ENCODE peak calls at places on chromosomes 7 and 10, in nine cellular contexts. M, S, E, N, R, B, Q, J and T are unnamed samples.
A peak's percentile ranks its signal among the peaks of the same experiment; 100 is the strongest.

GRCh38 chr7:127592550-127592949 is 986 bp upstream of the FSCN3 start:
- DNase-seq in M (no peak), S (no peak), E (no peak), N (no peak), R (no peak), B (no peak), Q (no peak), J (no peak), T (no peak)

GRCh38 chr7:82291931-82292330 is 151.6 kb downstream of the CACNA2D1 start:
- DNase-seq in M (no peak), S (no peak), E (no peak), N (no peak), R (peak; percentile 10), B (no peak), Q (no peak), J (no peak), T (no peak)

GRCh38 chr10:132489704-132490534 is 47.7 kb upstream of the INPP5A start:
- DNase-seq in M (no peak), S (peak; percentile 10), E (no peak), N (no peak), R (no peak), B (peak; percentile 39), Q (no peak), J (no peak), T (no peak)

GRCh38 chr10:83212632-83213349 is 926.5 kb upstream of the GHITM start:
- DNase-seq in M (no peak), S (no peak), E (peak; percentile 40), N (peak; percentile 87), R (peak; percentile 46), B (no peak), Q (no peak), J (no peak), T (no peak)

GRCh38 chr7:474605-475424 is 44.8 kb downstream of the PDGFA start:
- DNase-seq in M (no peak), S (no peak), E (no peak), N (no peak), R (no peak), B (no peak), Q (no peak), J (no peak), T (no peak)

GRCh38 chr10:21290499-21291160 is 234.9 kb downstream of the SKIDA1 start:
- DNase-seq in M (no peak), S (no peak), E (no peak), N (no peak), R (no peak), B (no peak), Q (no peak), J (no peak), T (no peak)

GRCh38 chr7:140263277-140263676 is 86.5 kb upstream of the KDM7A start:
- DNase-seq in M (no peak), S (no peak), E (no peak), N (no peak), R (no peak), B (no peak), Q (peak; percentile 21), J (no peak), T (no peak)

GRCh38 chr10:35456175-35456574 is 119.9 kb downstream of the CCNY start:
- DNase-seq in M (no peak), S (no peak), E (no peak), N (no peak), R (no peak), B (no peak), Q (no peak), J (no peak), T (no peak)

GRCh38 chr7:73451780-73452398 is 18.3 kb downstream of the FZD9 start:
- DNase-seq in M (peak; percentile 39), S (no peak), E (peak; percentile 74), N (peak; percentile 46), R (peak; percentile 79), B (no peak), Q (no peak), J (peak; percentile 74), T (no peak)

GRCh38 chr7:50981743-50982142 is 199.0 kb upstream of the GRB10 start:
- DNase-seq in M (no peak), S (no peak), E (no peak), N (no peak), R (no peak), B (no peak), Q (no peak), J (no peak), T (no peak)

GRCh38 chr10:59175538-59176240 is 754 bp upstream of the PHYHIPL start:
- DNase-seq in M (no peak), S (no peak), E (no peak), N (no peak), R (no peak), B (peak; percentile 20), Q (no peak), J (no peak), T (no peak)

GRCh38 chr7:12728192-12728538 is 40.7 kb downstream of the ARL4A start:
- DNase-seq in M (no peak), S (no peak), E (no peak), N (no peak), R (peak; percentile 78), B (no peak), Q (no peak), J (no peak), T (no peak)

GRCh38 chr7:38978474-38978873 is 765 bp downstream of the POU6F2 start:
- DNase-seq in M (no peak), S (no peak), E (no peak), N (no peak), R (no peak), B (no peak), Q (no peak), J (no peak), T (no peak)

GRCh38 chr10:25334445-25334844 is 159.6 kb downstream of the GPR158 start:
- DNase-seq in M (no peak), S (no peak), E (no peak), N (no peak), R (no peak), B (no peak), Q (no peak), J (no peak), T (no peak)

GRCh38 chr7:116211006-116211912 is 920 bp downstream of the TES start:
- DNase-seq in M (peak; percentile 61), S (peak; percentile 58), E (peak; percentile 93), N (peak; percentile 51), R (peak; percentile 97), B (peak; percentile 87), Q (peak; percentile 78), J (peak; percentile 91), T (peak; percentile 91)

GRCh38 chr7:106598663-106599342 is 62.2 kb downstream of the CCDC71L start:
- DNase-seq in M (peak; percentile 53), S (peak; percentile 22), E (peak; percentile 69), N (peak; percentile 26), R (peak; percentile 79), B (peak; percentile 73), Q (peak; percentile 67), J (peak; percentile 60), T (no peak)

DNA sequence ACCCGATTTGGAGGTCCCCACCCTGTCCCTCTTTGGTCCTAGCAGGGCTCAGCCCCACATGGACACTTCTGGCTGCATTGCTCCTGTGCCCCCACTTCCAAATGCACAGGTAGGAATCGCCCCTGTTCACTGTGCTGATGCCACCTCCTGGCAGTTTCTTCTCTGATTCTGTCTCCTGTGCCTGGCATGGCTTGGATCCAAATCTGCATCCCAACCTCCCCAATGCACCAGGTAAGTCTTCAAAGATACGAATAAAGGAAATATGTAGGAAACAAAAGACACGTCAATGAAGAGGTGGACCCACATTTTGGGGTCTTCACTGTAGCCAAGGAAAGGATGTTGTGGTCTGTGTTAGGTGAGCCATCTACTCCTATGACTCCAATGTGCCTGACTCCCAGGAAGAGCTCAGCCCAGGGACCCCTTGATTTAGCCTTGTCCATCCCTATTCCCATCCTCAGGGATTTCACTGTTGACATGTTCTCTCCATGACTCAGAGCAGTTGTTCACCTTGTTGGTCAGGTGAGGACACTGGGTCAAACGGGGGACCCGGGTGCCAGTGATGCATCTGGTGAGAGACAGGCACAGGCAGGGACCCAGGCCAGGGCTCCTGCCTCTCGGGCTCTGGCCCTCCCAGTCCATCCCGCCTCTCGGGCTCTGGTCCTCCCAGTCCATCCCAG is 341.8 kb downstream of the CXCL12 start:
- DNase-seq in M (no peak), S (no peak), E (no peak), N (no peak), R (no peak), B (no peak), Q (no peak), J (no peak), T (no peak)
- H3K4me3 ChIP-seq in M (no peak overlapping the region), S (no peak overlapping the region), E (no peak overlapping the region), N (no peak overlapping the region), R (no peak overlapping the region), B (no peak overlapping the region), Q (no peak overlapping the region), J (no peak overlapping the region), T (no peak overlapping the region)

DNA sequence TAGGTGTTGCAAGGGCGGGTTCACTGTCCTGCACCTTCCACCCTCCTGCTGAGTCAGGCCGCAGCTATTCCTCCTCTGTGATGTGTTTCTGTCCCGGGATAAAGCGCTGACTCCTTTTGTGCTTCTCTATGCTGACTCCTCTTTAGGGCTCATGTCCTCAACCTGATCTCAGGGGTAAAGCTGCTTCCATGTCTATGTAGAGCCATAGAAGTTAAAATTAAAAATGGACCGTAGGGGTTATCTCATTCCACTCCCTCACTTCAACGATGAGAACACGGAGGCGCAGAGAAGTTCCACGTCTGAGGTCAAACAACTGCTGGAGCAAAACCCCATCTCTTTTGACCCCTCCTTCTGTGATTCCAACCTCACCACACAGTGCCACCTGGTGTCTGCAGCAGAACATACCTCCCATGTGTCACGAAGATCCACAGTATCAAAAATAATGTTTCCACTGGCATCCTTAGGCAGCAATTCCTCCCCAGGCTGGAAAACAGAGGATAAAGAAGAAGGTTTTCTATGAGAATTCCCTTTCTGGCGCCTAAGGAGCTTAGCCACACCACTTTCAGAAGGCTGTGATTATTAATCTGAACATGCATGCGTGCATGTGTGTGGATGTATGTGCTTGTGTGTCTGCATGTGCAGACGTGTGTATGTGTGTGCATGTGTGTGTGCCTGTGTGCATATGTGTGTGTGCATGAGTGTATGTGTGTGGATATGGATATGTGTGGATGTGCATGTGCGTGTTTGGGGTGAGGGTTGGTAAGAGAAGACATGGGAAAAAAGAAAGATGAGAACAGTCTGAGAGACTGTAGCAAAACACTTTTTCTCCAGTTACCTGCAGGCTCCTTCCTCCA is 81.2 kb upstream of the UCN3 start:
- DNase-seq in M (peak; percentile 54), S (peak; percentile 33), E (peak; percentile 71), N (peak; percentile 6), R (peak; percentile 85), B (peak; percentile 69), Q (no peak), J (peak; percentile 47), T (peak; percentile 15)
- TF ChIP-seq CTCF in M (peak; percentile 38), S (peak; percentile 52), E (peak; percentile 80), N (peak; percentile 63), R (peak; percentile 69), B (peak; percentile 76), Q (peak; percentile 84), J (peak; percentile 60), T (peak; percentile 83)

GRCh38 chr7:130273081-130273699 is 6.5 kb downstream of the CPA2 start:
- DNase-seq in M (no peak), S (peak; percentile 33), E (no peak), N (no peak), R (no peak), B (no peak), Q (no peak), J (peak; percentile 48), T (no peak)
- H3K4me3 ChIP-seq in M (peak overlapping the region; percentile 2), S (peak overlapping the region; percentile 29), E (no peak overlapping the region), N (peak overlapping the region; percentile 2), R (no peak overlapping the region), B (peak overlapping the region; percentile 31), Q (peak overlapping the region; percentile 16), J (no peak overlapping the region), T (peak overlapping the region; percentile 5)

DNA sequence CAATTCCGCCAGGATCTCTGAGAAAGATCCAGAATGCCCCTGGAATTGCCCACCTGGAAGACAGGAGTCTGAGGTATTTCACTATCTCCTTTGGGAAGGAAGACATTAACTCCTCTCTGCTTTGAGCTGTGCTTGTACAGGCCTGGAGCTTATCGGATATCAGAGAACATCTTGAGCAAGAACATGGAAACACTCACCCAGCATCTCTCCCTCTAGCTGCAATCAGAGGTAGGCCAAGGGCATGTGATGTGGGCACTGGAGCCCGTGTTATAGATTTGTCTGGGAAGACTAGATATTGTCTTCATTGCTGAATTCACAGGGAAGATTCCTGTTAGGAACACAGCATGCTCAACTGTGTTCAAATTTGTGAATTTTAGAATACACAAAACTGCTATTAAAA is 233.9 kb downstream of the PHF14 start:
- DNase-seq in M (no peak), S (no peak), E (no peak), N (no peak), R (no peak), B (no peak), Q (no peak), J (no peak), T (no peak)
- TF ChIP-seq CTCF in M (no peak), S (no peak), E (peak; percentile 9), N (no peak), R (peak; percentile 6), B (no peak), Q (no peak), J (no peak), T (no peak)